ENCODE peak calls at places on chromosomes 2 and 18, in ten cellular contexts. Z, T, E, L, R, I, G, Q, W and O are unnamed samples.
A peak's percentile ranks its signal among the peaks of the same experiment; 100 is the strongest.

GRCh38 chr2:179057737-179058136 is 7.8 kb upstream of the CCDC141 start:
- DNase-seq in Q (no peak), W (no peak), T (no peak), R (no peak), L (no peak), G (no peak), Z (no peak), I (no peak), E (no peak), O (no peak)

GRCh38 chr2:119433636-119434327 is 2.1 kb downstream of the TMEM37 start:
- DNase-seq in Q (no peak), E (no peak), R (no peak), G (no peak), L (no peak), I (no peak), Z (no peak), W (no peak), T (no peak), O (no peak)

GRCh38 chr2:207129821-207130220 is 35.9 kb downstream of the KLF7 start:
- DNase-seq in L (no peak), R (no peak), Z (no peak), I (no peak), G (no peak), W (no peak), E (no peak), Q (no peak), T (no peak), O (no peak)

GRCh38 chr2:54666131-54666637 is 57.3 kb upstream of the EML6 start:
- DNase-seq in E (peak; percentile 49), Q (peak; percentile 13), R (no peak), G (peak; percentile 88), W (no peak), I (peak; percentile 67), Z (peak; percentile 69), L (peak; percentile 40), T (no peak), O (peak; percentile 66)

GRCh38 chr2:75466708-75467311 is 93.9 kb downstream of the EVA1A start:
- DNase-seq in G (peak; percentile 59), Z (no peak), W (peak; percentile 36), L (no peak), Q (peak; percentile 33), T (peak; percentile 88), I (no peak), E (no peak), R (no peak), O (peak; percentile 25)

GRCh38 chr2:28373854-28374253 is 18.8 kb upstream of the FOSL2 start:
- DNase-seq in W (no peak), G (no peak), Q (no peak), L (no peak), I (no peak), T (no peak), E (no peak), R (no peak), Z (no peak), O (no peak)

GRCh38 chr2:8477511-8478132 is 204.2 kb upstream of the ID2 start:
- DNase-seq in T (no peak), W (no peak), E (no peak), G (no peak), L (no peak), I (no peak), Q (no peak), R (no peak), Z (no peak), O (no peak)

GRCh38 chr2:172947461-172947860 is 128.2 kb upstream of the MAP3K20 start:
- DNase-seq in W (no peak), E (no peak), G (no peak), Q (no peak), R (no peak), L (no peak), T (no peak), I (no peak), Z (no peak), O (peak; percentile 7)

DNA sequence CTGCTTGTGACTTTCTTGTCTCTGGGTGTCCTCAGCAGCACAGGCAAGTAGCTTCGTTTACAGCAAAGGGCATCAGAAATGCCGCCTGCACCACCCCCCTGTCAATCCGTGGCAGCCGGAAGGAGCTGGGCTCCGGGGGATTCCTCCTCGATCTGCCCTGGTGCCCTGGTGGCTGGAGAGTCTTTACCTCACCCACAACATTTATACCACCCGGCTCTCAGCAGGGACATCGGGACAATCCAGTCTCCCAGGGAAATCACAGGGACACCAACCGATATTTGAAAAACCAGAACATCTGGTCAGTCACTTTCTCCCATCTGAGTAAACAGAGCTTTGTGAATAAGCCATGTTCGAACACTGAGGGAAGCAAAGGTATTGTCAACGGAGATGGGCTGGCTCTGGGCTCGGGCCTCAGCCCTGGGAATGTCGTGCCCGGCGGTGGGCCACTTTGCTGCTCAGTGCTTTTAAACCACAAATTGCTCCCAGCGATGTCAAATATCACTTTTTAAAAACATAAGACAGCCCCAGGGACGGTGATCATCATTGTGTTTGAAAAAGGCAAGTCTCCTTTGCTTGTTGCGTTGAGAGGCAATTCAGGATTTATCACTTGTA is 210.0 kb upstream of the SALL3 start:
- DNase-seq in W (no peak), R (no peak), T (no peak), E (no peak), Z (no peak), I (no peak), Q (no peak), L (no peak), G (no peak), O (no peak)
- TF ChIP-seq CTCF in W (no peak), R (no peak), T (no peak), E (no peak), Z (no peak), I (no peak), Q (no peak), L (no peak), G (no peak), O (no peak)

DNA sequence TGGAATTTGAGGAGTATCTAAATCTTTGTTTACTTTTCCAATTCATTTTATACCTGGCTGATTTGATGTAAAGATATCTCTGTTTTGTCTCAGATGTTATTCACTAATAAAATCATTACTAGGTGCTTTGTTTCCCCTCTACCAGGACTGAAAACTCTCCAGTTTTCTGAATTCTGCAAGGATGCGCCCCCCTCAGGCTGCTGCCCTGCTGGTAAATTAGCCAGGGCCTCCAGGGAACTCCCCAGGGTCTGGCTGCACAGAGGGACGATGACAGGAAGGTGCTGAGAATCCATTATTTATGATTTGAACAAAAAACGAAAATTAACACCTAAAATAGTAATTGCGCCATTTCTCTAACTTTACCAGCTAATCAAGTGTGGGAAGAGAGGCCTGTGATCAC is 541.2 kb upstream of the POU3F3 start:
- DNase-seq in Z (no peak), R (no peak), W (no peak), E (no peak), T (peak; percentile 72), Q (no peak), L (no peak), G (no peak), I (no peak), O (no peak)
- TF ChIP-seq CTCF in Z (no peak), R (no peak), W (no peak), E (no peak), T (peak; percentile 63), Q (no peak), L (no peak), G (no peak), I (no peak), O (no peak)

GRCh38 chr2:216661051-216661450 is 27.8 kb downstream of the IGFBP2 start:
- DNase-seq in W (no peak), L (no peak), Z (no peak), E (no peak), T (no peak), Q (no peak), R (no peak), I (no peak), G (no peak), O (no peak)

GRCh38 chr2:216663106-216663505 is 29.9 kb downstream of the IGFBP2 start:
- DNase-seq in E (no peak), Z (no peak), I (no peak), T (no peak), Q (no peak), W (no peak), L (no peak), G (no peak), R (no peak), O (no peak)

GRCh38 chr2:216660496-216660895 is 27.3 kb downstream of the IGFBP2 start:
- DNase-seq in Q (no peak), R (no peak), E (no peak), L (no peak), T (no peak), G (no peak), W (no peak), I (no peak), Z (no peak), O (no peak)

GRCh38 chr2:216663846-216664245 is 30.6 kb downstream of the IGFBP2 start:
- DNase-seq in W (no peak), I (no peak), E (no peak), L (no peak), Z (no peak), Q (no peak), T (no peak), R (no peak), G (no peak), O (no peak)

DNA sequence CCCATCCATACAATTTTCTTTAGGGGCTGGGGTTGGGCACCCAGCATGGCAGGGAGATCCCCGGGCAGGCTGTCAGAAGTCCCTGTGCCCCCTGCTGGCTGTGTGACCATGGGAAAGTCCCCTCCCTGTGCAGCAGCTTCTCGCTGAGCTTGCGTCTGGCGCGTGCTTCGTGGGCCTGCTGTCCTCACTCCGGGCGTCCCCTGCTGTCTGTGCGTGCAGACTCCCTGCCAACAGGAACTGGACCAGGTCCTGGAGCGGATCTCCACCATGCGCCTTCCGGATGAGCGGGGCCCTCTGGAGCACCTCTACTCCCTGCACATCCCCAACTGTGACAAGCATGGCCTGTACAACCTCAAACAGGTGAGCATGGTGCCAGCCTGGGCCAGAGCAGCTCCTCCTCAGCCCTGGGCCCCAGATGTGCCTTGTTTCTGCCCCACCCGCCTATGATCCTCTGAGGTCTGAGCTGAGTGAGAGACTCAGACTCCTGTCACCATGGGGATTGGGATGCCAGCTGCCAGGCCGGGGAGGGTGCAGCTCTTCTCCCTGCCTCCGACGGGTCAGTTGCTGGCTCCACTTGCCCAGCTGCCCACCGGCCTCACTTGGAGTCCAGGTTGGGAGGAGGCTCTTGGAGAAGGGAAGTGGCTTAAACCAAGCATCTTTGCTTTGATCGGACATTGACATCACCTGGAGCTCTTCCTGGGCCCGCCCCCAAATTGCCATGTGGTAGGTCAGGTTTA is 28.6 kb downstream of the IGFBP2 start:
- DNase-seq in Z (no peak), Q (no peak), W (no peak), R (no peak), G (no peak), I (no peak), L (no peak), T (no peak), E (no peak), O (no peak)
- TF ChIP-seq CTCF in Z (no peak), Q (peak; percentile 20), W (no peak), R (no peak), G (peak; percentile 17), I (no peak), L (peak; percentile 15), T (no peak), E (peak; percentile 29), O (peak; percentile 57)

DNA sequence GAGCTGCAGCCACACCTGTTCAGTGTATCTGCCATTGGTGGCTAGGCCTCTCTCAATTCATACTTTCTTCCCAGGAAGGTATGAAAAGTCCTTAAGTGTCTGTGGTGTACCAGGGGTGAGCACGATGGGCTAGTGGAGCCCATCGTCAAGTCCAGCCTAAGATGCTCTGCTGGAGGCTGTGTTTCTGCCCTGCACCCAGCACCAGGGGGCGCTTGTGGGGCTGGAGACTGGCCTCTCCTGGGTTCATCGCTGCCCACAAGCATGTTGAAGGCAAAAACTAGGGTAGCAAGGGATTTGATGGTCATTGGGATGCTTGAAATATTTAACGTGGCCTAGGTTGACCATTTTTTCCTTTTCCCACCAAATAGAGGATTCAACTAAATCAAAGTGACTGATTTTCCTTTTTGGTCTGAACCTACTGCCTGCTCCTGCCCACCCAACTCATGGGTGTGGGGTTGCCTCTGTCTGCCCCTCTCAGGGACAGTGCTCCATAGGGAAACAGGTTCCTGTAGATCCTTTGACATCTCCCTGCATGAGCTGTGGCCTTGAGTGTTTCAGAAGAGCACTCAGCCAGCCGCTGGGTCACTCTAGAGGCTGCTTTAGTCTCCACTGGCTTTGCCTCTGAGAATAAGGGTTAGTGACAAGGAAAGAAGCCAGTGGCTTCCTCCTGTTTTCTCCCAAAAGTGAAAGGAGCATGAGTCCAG is 59.0 kb downstream of the TPGS2 start:
- DNase-seq in Z (no peak), L (no peak), G (peak; percentile 11), E (no peak), R (no peak), W (no peak), I (peak; percentile 37), T (peak; percentile 90), Q (no peak), O (no peak)
- TF ChIP-seq CTCF in Z (no peak), L (no peak), G (peak; percentile 22), E (peak; percentile 16), R (no peak), W (peak; percentile 32), I (peak; percentile 38), T (peak; percentile 90), Q (peak; percentile 38), O (peak; percentile 71)